ENCODE peak calls at places on chromosomes 12 and 14, in five cellular contexts. One of them, this sample, is unnamed.

GRCh38 chr12:442235-442884 is 17.4 kb upstream of the B4GALNT3 start:
- DNase-seq in HCT116: peak; percentile 23
- DNase-seq in spleen: no peak
- DNase-seq in K562: peak; percentile 59
- DNase-seq in sigmoid colon: peak; percentile 65
- DNase-seq in this sample: peak; percentile 28

GRCh38 chr12:32400114-32400672 is 835 bp downstream of the FGD4 start:
- DNase-seq in HCT116: peak; percentile 7
- DNase-seq in spleen: no peak
- DNase-seq in K562: peak; percentile 7
- DNase-seq in sigmoid colon: no peak
- DNase-seq in this sample: no peak

GRCh38 chr14:50085570-50086315 is 30.6 kb downstream of the VCPKMT start:
- DNase-seq in HCT116: no peak
- DNase-seq in spleen: no peak
- DNase-seq in K562: no peak
- DNase-seq in sigmoid colon: no peak
- DNase-seq in this sample: no peak

GRCh38 chr12:127355061-127355820 is 911.7 kb upstream of the TMEM132C start:
- DNase-seq in HCT116: no peak
- DNase-seq in spleen: no peak
- DNase-seq in K562: peak; percentile 39
- DNase-seq in sigmoid colon: no peak
- DNase-seq in this sample: no peak

GRCh38 chr12:132489602-132490239 is at the start of gene FBRSL1:
- DNase-seq in HCT116: peak; percentile 49
- DNase-seq in spleen: peak; percentile 98
- DNase-seq in K562: peak; percentile 90
- DNase-seq in sigmoid colon: peak; percentile 94
- DNase-seq in this sample: peak; percentile 99

GRCh38 chr12:113333111-113333750 is 1.7 kb downstream of the SLC8B1 start:
- DNase-seq in HCT116: no peak
- DNase-seq in spleen: no peak
- DNase-seq in K562: no peak
- DNase-seq in sigmoid colon: no peak
- DNase-seq in this sample: no peak

GRCh38 chr12:1297639-1298038 is 296.7 kb downstream of the FBXL14 start:
- DNase-seq in HCT116: no peak
- DNase-seq in spleen: no peak
- DNase-seq in K562: no peak
- DNase-seq in sigmoid colon: no peak
- DNase-seq in this sample: no peak

GRCh38 chr14:21071225-21072041 is 1.3 kb downstream of the ARHGEF40 start:
- DNase-seq in HCT116: no peak
- DNase-seq in spleen: peak; percentile 96
- DNase-seq in K562: peak; percentile 76
- DNase-seq in sigmoid colon: peak; percentile 94
- DNase-seq in this sample: peak; percentile 91

GRCh38 chr14:46686652-46687051 is 35.1 kb upstream of the RPL10L start:
- DNase-seq in HCT116: no peak
- DNase-seq in spleen: no peak
- DNase-seq in K562: no peak
- DNase-seq in sigmoid colon: no peak
- DNase-seq in this sample: no peak

GRCh38 chr12:108724054-108724889 is 7.0 kb downstream of the CORO1C start:
- DNase-seq in HCT116: no peak
- DNase-seq in spleen: no peak
- DNase-seq in K562: peak; percentile 52
- DNase-seq in sigmoid colon: no peak
- DNase-seq in this sample: peak; percentile 80

GRCh38 chr14:86672071-86672470 is 1142.1 kb downstream of the FLRT2 start:
- DNase-seq in HCT116: no peak
- DNase-seq in spleen: no peak
- DNase-seq in K562: no peak
- DNase-seq in sigmoid colon: no peak
- DNase-seq in this sample: no peak

GRCh38 chr14:80116157-80116556 is 95.1 kb downstream of the DIO2 start:
- DNase-seq in HCT116: no peak
- DNase-seq in spleen: no peak
- DNase-seq in K562: no peak
- DNase-seq in sigmoid colon: no peak
- DNase-seq in this sample: no peak

GRCh38 chr12:94663702-94664101 is 13.3 kb upstream of the TMCC3 start:
- DNase-seq in HCT116: no peak
- DNase-seq in spleen: no peak
- DNase-seq in K562: no peak
- DNase-seq in sigmoid colon: no peak
- DNase-seq in this sample: no peak

GRCh38 chr14:99634443-99634842 is 10.5 kb upstream of the HHIPL1 start:
- DNase-seq in HCT116: no peak
- DNase-seq in spleen: no peak
- DNase-seq in K562: peak; percentile 44
- DNase-seq in sigmoid colon: no peak
- DNase-seq in this sample: no peak

GRCh38 chr12:108423486-108423885 is 84.4 kb upstream of the CMKLR1 start:
- DNase-seq in HCT116: no peak
- DNase-seq in spleen: no peak
- DNase-seq in K562: no peak
- DNase-seq in sigmoid colon: no peak
- DNase-seq in this sample: no peak

GRCh38 chr14:41609704-41610183 is 3.1 kb downstream of the LRFN5 start:
- DNase-seq in HCT116: no peak
- DNase-seq in spleen: peak; percentile 77
- DNase-seq in K562: no peak
- DNase-seq in sigmoid colon: peak; percentile 74
- DNase-seq in this sample: peak; percentile 79

GRCh38 chr12:27971606-27972005 is 927 bp downstream of the PTHLH start:
- DNase-seq in HCT116: no peak
- DNase-seq in spleen: no peak
- DNase-seq in K562: no peak
- DNase-seq in sigmoid colon: no peak
- DNase-seq in this sample: no peak

GRCh38 chr14:103626150-103626850 is 2.7 kb upstream of the KLC1 start:
- DNase-seq in HCT116: no peak
- DNase-seq in spleen: no peak
- DNase-seq in K562: no peak
- DNase-seq in sigmoid colon: no peak
- DNase-seq in this sample: no peak

GRCh38 chr14:21087294-21088091 is 11.0 kb downstream of the ZNF219 start:
- DNase-seq in HCT116: no peak
- DNase-seq in spleen: peak; percentile 85
- DNase-seq in K562: no peak
- DNase-seq in sigmoid colon: no peak
- DNase-seq in this sample: no peak

GRCh38 chr12:132026796-132027500 is 77.2 kb downstream of the EP400 start:
- DNase-seq in HCT116: no peak
- DNase-seq in spleen: no peak
- DNase-seq in K562: no peak
- DNase-seq in sigmoid colon: no peak
- DNase-seq in this sample: peak; percentile 33

GRCh38 chr12:24977060-24977459 is 28.2 kb upstream of the BCAT1 start:
- DNase-seq in HCT116: no peak
- DNase-seq in spleen: no peak
- DNase-seq in K562: no peak
- DNase-seq in sigmoid colon: no peak
- DNase-seq in this sample: no peak

GRCh38 chr14:52328286-52328685 is 14.2 kb downstream of the PTGER2 start:
- DNase-seq in HCT116: no peak
- DNase-seq in spleen: no peak
- DNase-seq in K562: no peak
- DNase-seq in sigmoid colon: no peak
- DNase-seq in this sample: no peak

GRCh38 chr14:99951085-99951484 is 114.1 kb upstream of the EVL start:
- DNase-seq in HCT116: no peak
- DNase-seq in spleen: no peak
- DNase-seq in K562: no peak
- DNase-seq in sigmoid colon: peak; percentile 40
- DNase-seq in this sample: peak; percentile 77

GRCh38 chr12:1605129-1606020 is 11.0 kb upstream of the FBXL14 start:
- DNase-seq in HCT116: peak; percentile 78
- DNase-seq in spleen: peak; percentile 87
- DNase-seq in K562: peak; percentile 89
- DNase-seq in sigmoid colon: peak; percentile 90
- DNase-seq in this sample: peak; percentile 80

GRCh38 chr14:90058876-90059458 is 2.8 kb upstream of the KCNK13 start:
- DNase-seq in HCT116: no peak
- DNase-seq in spleen: no peak
- DNase-seq in K562: no peak
- DNase-seq in sigmoid colon: no peak
- DNase-seq in this sample: no peak

GRCh38 chr12:50315803-50316202 is 32.5 kb upstream of the LIMA1 start:
- DNase-seq in HCT116: no peak
- DNase-seq in spleen: no peak
- DNase-seq in K562: no peak
- DNase-seq in sigmoid colon: no peak
- DNase-seq in this sample: no peak

GRCh38 chr12:122951406-122951805 is 14.9 kb downstream of the ABCB9 start:
- DNase-seq in HCT116: peak; percentile 37
- DNase-seq in spleen: no peak
- DNase-seq in K562: peak; percentile 43
- DNase-seq in sigmoid colon: no peak
- DNase-seq in this sample: no peak

GRCh38 chr14:37615582-37616289 is 20.3 kb downstream of the TTC6 start:
- DNase-seq in HCT116: no peak
- DNase-seq in spleen: no peak
- DNase-seq in K562: no peak
- DNase-seq in sigmoid colon: no peak
- DNase-seq in this sample: no peak

GRCh38 chr12:49974677-49975369 is 2.1 kb downstream of the AQP6 start:
- DNase-seq in HCT116: no peak
- DNase-seq in spleen: peak; percentile 67
- DNase-seq in K562: no peak
- DNase-seq in sigmoid colon: peak; percentile 65
- DNase-seq in this sample: no peak

GRCh38 chr14:80425686-80426085 is 214.4 kb upstream of the DIO2 start:
- DNase-seq in HCT116: peak; percentile 18
- DNase-seq in spleen: no peak
- DNase-seq in K562: no peak
- DNase-seq in sigmoid colon: no peak
- DNase-seq in this sample: no peak

GRCh38 chr14:70118064-70118463 is 70.7 kb downstream of the SLC8A3 start:
- DNase-seq in HCT116: no peak
- DNase-seq in spleen: no peak
- DNase-seq in K562: no peak
- DNase-seq in sigmoid colon: no peak
- DNase-seq in this sample: no peak

DNA sequence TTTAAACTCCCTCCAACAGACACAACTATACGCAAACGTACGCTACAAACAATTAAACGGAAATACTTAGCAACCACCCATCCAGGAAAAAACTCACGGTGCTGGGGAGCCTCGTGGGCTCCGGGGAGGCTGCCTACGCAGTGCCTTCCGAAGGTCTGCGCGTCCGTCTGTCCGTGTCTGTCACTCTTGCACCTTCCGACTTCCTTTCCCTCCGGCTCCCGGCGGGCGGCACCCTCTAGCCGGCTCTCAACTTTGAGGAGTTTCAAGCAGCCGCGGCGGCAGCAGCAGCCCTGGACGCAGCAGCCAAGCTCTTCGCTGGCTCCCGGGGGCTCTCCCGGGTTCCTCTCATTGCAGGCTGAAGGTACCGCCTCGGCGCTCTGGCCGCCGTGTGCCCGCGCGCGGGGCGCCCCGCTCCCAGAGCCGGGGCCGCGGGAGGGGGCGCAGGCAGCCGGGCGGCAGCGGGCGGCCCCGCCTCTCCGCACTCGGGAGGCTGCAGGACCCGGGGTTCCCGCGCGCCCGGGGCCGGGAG is at the start of gene PCED1B:
- DNase-seq in HCT116: no peak
- DNase-seq in spleen: peak; percentile 94
- DNase-seq in K562: peak; percentile 89
- DNase-seq in sigmoid colon: peak; percentile 91
- DNase-seq in this sample: peak; percentile 94
- TF ChIP-seq POLR2AphosphoS5 in HCT116: no peak
- TF ChIP-seq POLR2AphosphoS5 in spleen: peak; percentile 60
- TF ChIP-seq POLR2AphosphoS5 in K562: peak; percentile 16
- TF ChIP-seq POLR2AphosphoS5 in sigmoid colon: peak; percentile 68
- TF ChIP-seq POLR2AphosphoS5 in this sample: peak; percentile 9

GRCh38 chr14:91364524-91365270 is 52.9 kb downstream of the CCDC88C start:
- DNase-seq in HCT116: no peak
- DNase-seq in spleen: no peak
- DNase-seq in K562: peak; percentile 17
- DNase-seq in sigmoid colon: no peak
- DNase-seq in this sample: no peak
- H3K4me1 ChIP-seq in HCT116: no peaks in the 10 kb centered on the region
- H3K4me1 ChIP-seq in spleen: peaks cover 100% of the 10 kb centered on the region
- H3K4me1 ChIP-seq in K562: peaks cover 22% of the 10 kb centered on the region
- H3K4me1 ChIP-seq in sigmoid colon: no peaks in the 10 kb centered on the region
- H3K4me1 ChIP-seq in this sample: peaks cover 83% of the 10 kb centered on the region

GRCh38 chr12:12562585-12563245 is at the start of gene DUSP16:
- DNase-seq in HCT116: peak; percentile 72
- DNase-seq in spleen: peak; percentile 96
- DNase-seq in K562: peak; percentile 90
- DNase-seq in sigmoid colon: peak; percentile 94
- DNase-seq in this sample: peak; percentile 95

GRCh38 chr12:12561305-12562015 is 1.2 kb downstream of the DUSP16 start:
- DNase-seq in HCT116: no peak
- DNase-seq in spleen: peak; percentile 92
- DNase-seq in K562: peak; percentile 45
- DNase-seq in sigmoid colon: peak; percentile 89
- DNase-seq in this sample: peak; percentile 93

GRCh38 chr12:12560587-12561304 is 1.9 kb downstream of the DUSP16 start:
- DNase-seq in HCT116: no peak
- DNase-seq in spleen: no peak
- DNase-seq in K562: peak; percentile 52
- DNase-seq in sigmoid colon: peak; percentile 81
- DNase-seq in this sample: no peak

GRCh38 chr12:12563529-12563928 is 866 bp upstream of the DUSP16 start:
- DNase-seq in HCT116: no peak
- DNase-seq in spleen: no peak
- DNase-seq in K562: peak; percentile 16
- DNase-seq in sigmoid colon: no peak
- DNase-seq in this sample: no peak

GRCh38 chr12:12562016-12562483 is 613 bp downstream of the DUSP16 start:
- DNase-seq in HCT116: no peak
- DNase-seq in spleen: peak; percentile 87
- DNase-seq in K562: peak; percentile 38
- DNase-seq in sigmoid colon: peak; percentile 67
- DNase-seq in this sample: no peak
- TF ChIP-seq POLR2AphosphoS5 in HCT116: no peak
- TF ChIP-seq POLR2AphosphoS5 in spleen: no peak
- TF ChIP-seq POLR2AphosphoS5 in K562: no peak
- TF ChIP-seq POLR2AphosphoS5 in sigmoid colon: no peak
- TF ChIP-seq POLR2AphosphoS5 in this sample: no peak

GRCh38 chr12:54160050-54160449 is 28.7 kb downstream of the SMUG1 start:
- DNase-seq in HCT116: no peak
- DNase-seq in spleen: no peak
- DNase-seq in K562: no peak
- DNase-seq in sigmoid colon: no peak
- DNase-seq in this sample: no peak
- H3K4me1 ChIP-seq in HCT116: peaks cover 4% of the 10 kb centered on the region
- H3K4me1 ChIP-seq in spleen: no peaks in the 10 kb centered on the region
- H3K4me1 ChIP-seq in K562: peaks cover 29% of the 10 kb centered on the region
- H3K4me1 ChIP-seq in sigmoid colon: no peaks in the 10 kb centered on the region
- H3K4me1 ChIP-seq in this sample: no peaks in the 10 kb centered on the region

GRCh38 chr12:100859063-100859627 is 64.6 kb downstream of the ANO4 start:
- DNase-seq in HCT116: no peak
- DNase-seq in spleen: no peak
- DNase-seq in K562: no peak
- DNase-seq in sigmoid colon: no peak
- DNase-seq in this sample: no peak
- TF ChIP-seq POLR2AphosphoS5 in HCT116: no peak
- TF ChIP-seq POLR2AphosphoS5 in spleen: no peak
- TF ChIP-seq POLR2AphosphoS5 in K562: no peak
- TF ChIP-seq POLR2AphosphoS5 in sigmoid colon: no peak
- TF ChIP-seq POLR2AphosphoS5 in this sample: no peak

GRCh38 chr12:118645219-118645618 is 268.9 kb downstream of the SUDS3 start:
- DNase-seq in HCT116: no peak
- DNase-seq in spleen: no peak
- DNase-seq in K562: peak; percentile 59
- DNase-seq in sigmoid colon: no peak
- DNase-seq in this sample: no peak
- H3K4me1 ChIP-seq in HCT116: no peaks in the 10 kb centered on the region
- H3K4me1 ChIP-seq in spleen: no peaks in the 10 kb centered on the region
- H3K4me1 ChIP-seq in K562: no peaks in the 10 kb centered on the region
- H3K4me1 ChIP-seq in sigmoid colon: no peaks in the 10 kb centered on the region
- H3K4me1 ChIP-seq in this sample: no peaks in the 10 kb centered on the region

This sample was measured in upper lobe of left lung.